ENCODE peak calls at places on chromosomes 7 and 10, in nine cellular contexts. I, V, X, G, O, U, Q, R and A are unnamed samples.
A peak's percentile ranks its signal among the peaks of the same experiment; 100 is the strongest.

GRCh38 chr10:132149261-132149660 is 37.5 kb upstream of the DPYSL4 start:
- DNase-seq in I (no peak), V (no peak), X (no peak), G (no peak), O (no peak), U (no peak), Q (no peak), R (no peak), A (no peak)

GRCh38 chr10:131310054-131310903 is 1.2 kb downstream of the TCERG1L start:
- DNase-seq in I (no peak), V (no peak), X (no peak), G (no peak), O (no peak), U (no peak), Q (no peak), R (no peak), A (no peak)

GRCh38 chr7:98418271-98418635 is 17.4 kb upstream of the BAIAP2L1 start:
- DNase-seq in I (no peak), V (no peak), X (no peak), G (no peak), O (no peak), U (no peak), Q (no peak), R (peak; percentile 73), A (no peak)

GRCh38 chr7:50321678-50322077 is 17.2 kb downstream of the IKZF1 start:
- DNase-seq in I (no peak), V (no peak), X (no peak), G (no peak), O (no peak), U (no peak), Q (no peak), R (no peak), A (no peak)

GRCh38 chr7:14024406-14024805 is 34.9 kb upstream of the ETV1 start:
- DNase-seq in I (no peak), V (no peak), X (no peak), G (no peak), O (no peak), U (no peak), Q (no peak), R (no peak), A (no peak)

GRCh38 chr10:113822174-113822573 is 31.7 kb downstream of the DCLRE1A start:
- DNase-seq in I (no peak), V (no peak), X (no peak), G (no peak), O (no peak), U (no peak), Q (no peak), R (no peak), A (no peak)

GRCh38 chr10:80290474-80291220 is 1.2 kb upstream of the MAT1A start:
- DNase-seq in I (no peak), V (no peak), X (no peak), G (no peak), O (no peak), U (no peak), Q (no peak), R (no peak), A (no peak)

GRCh38 chr10:46549171-46550075 is 7.0 kb downstream of the GPRIN2 start:
- DNase-seq in I (no peak), V (no peak), X (no peak), G (peak; percentile 10), O (no peak), U (peak; percentile 32), Q (no peak), R (no peak), A (peak; percentile 3)

GRCh38 chr10:128539784-128540759 is 413.8 kb upstream of the MKI67 start:
- DNase-seq in I (no peak), V (no peak), X (no peak), G (no peak), O (no peak), U (no peak), Q (no peak), R (no peak), A (no peak)